ENCODE peak calls at places on chromosomes 12 and 14, in nine cellular contexts. One of them, this sample, is unnamed.

GRCh38 chr12:29725587-29726320 is 58.0 kb downstream of the TMTC1 start:
- DNase-seq in KBM-7: no peak
- DNase-seq in AG04450: no peak
- DNase-seq in HCEC 1CT: no peak
- DNase-seq in NCI-H2081: peak; percentile 1
- DNase-seq in hippocampal formation: peak; percentile 49
- DNase-seq in stomach: no peak
- DNase-seq in CD8-positive, alpha-beta memory T cell: no peak
- DNase-seq in coronary artery: peak; percentile 86
- DNase-seq in this sample: peak; percentile 81

GRCh38 chr12:98828802-98829600 is 183.9 kb downstream of the APAF1 start:
- DNase-seq in KBM-7: no peak
- DNase-seq in AG04450: no peak
- DNase-seq in HCEC 1CT: no peak
- DNase-seq in NCI-H2081: no peak
- DNase-seq in hippocampal formation: no peak
- DNase-seq in stomach: no peak
- DNase-seq in CD8-positive, alpha-beta memory T cell: no peak
- DNase-seq in coronary artery: no peak
- DNase-seq in this sample: no peak

GRCh38 chr12:82923935-82924334 is 237.2 kb downstream of the TMTC2 start:
- DNase-seq in KBM-7: no peak
- DNase-seq in AG04450: no peak
- DNase-seq in HCEC 1CT: no peak
- DNase-seq in NCI-H2081: no peak
- DNase-seq in hippocampal formation: no peak
- DNase-seq in stomach: no peak
- DNase-seq in CD8-positive, alpha-beta memory T cell: no peak
- DNase-seq in coronary artery: no peak
- DNase-seq in this sample: no peak

GRCh38 chr14:42571991-42572390 is 965.3 kb downstream of the LRFN5 start:
- DNase-seq in KBM-7: no peak
- DNase-seq in AG04450: no peak
- DNase-seq in HCEC 1CT: no peak
- DNase-seq in NCI-H2081: no peak
- DNase-seq in hippocampal formation: no peak
- DNase-seq in stomach: no peak
- DNase-seq in CD8-positive, alpha-beta memory T cell: no peak
- DNase-seq in coronary artery: no peak
- DNase-seq in this sample: no peak

GRCh38 chr12:47066278-47067048 is 13.0 kb upstream of the PCED1B start:
- DNase-seq in KBM-7: no peak
- DNase-seq in AG04450: no peak
- DNase-seq in HCEC 1CT: peak; percentile 19
- DNase-seq in NCI-H2081: no peak
- DNase-seq in hippocampal formation: no peak
- DNase-seq in stomach: no peak
- DNase-seq in CD8-positive, alpha-beta memory T cell: no peak
- DNase-seq in coronary artery: no peak
- DNase-seq in this sample: no peak

GRCh38 chr12:92621312-92621711 is 81.5 kb upstream of the PLEKHG7 start:
- DNase-seq in KBM-7: no peak
- DNase-seq in AG04450: no peak
- DNase-seq in HCEC 1CT: no peak
- DNase-seq in NCI-H2081: no peak
- DNase-seq in hippocampal formation: no peak
- DNase-seq in stomach: no peak
- DNase-seq in CD8-positive, alpha-beta memory T cell: no peak
- DNase-seq in coronary artery: no peak
- DNase-seq in this sample: no peak

GRCh38 chr14:61472025-61472672 is 150.8 kb downstream of the PRKCH start:
- DNase-seq in KBM-7: no peak
- DNase-seq in AG04450: peak; percentile 95
- DNase-seq in HCEC 1CT: peak; percentile 98
- DNase-seq in NCI-H2081: no peak
- DNase-seq in hippocampal formation: no peak
- DNase-seq in stomach: no peak
- DNase-seq in CD8-positive, alpha-beta memory T cell: peak; percentile 57
- DNase-seq in coronary artery: no peak
- DNase-seq in this sample: peak; percentile 78

GRCh38 chr12:50506753-50507473 is 2.1 kb downstream of the DIP2B start:
- DNase-seq in KBM-7: no peak
- DNase-seq in AG04450: no peak
- DNase-seq in HCEC 1CT: no peak
- DNase-seq in NCI-H2081: no peak
- DNase-seq in hippocampal formation: peak; percentile 48
- DNase-seq in stomach: no peak
- DNase-seq in CD8-positive, alpha-beta memory T cell: no peak
- DNase-seq in coronary artery: no peak
- DNase-seq in this sample: no peak

GRCh38 chr12:2833327-2833726 is 1.5 kb downstream of the NRIP2 start:
- DNase-seq in KBM-7: no peak
- DNase-seq in AG04450: no peak
- DNase-seq in HCEC 1CT: no peak
- DNase-seq in NCI-H2081: no peak
- DNase-seq in hippocampal formation: no peak
- DNase-seq in stomach: no peak
- DNase-seq in CD8-positive, alpha-beta memory T cell: no peak
- DNase-seq in coronary artery: no peak
- DNase-seq in this sample: no peak

GRCh38 chr12:51759695-51760094 is 88.8 kb downstream of the FIGNL2 start:
- DNase-seq in KBM-7: no peak
- DNase-seq in AG04450: no peak
- DNase-seq in HCEC 1CT: no peak
- DNase-seq in NCI-H2081: no peak
- DNase-seq in hippocampal formation: no peak
- DNase-seq in stomach: no peak
- DNase-seq in CD8-positive, alpha-beta memory T cell: no peak
- DNase-seq in coronary artery: no peak
- DNase-seq in this sample: no peak

GRCh38 chr12:112424126-112424525 is 5.4 kb downstream of the PTPN11 start:
- DNase-seq in KBM-7: no peak
- DNase-seq in AG04450: no peak
- DNase-seq in HCEC 1CT: no peak
- DNase-seq in NCI-H2081: no peak
- DNase-seq in hippocampal formation: no peak
- DNase-seq in stomach: no peak
- DNase-seq in CD8-positive, alpha-beta memory T cell: no peak
- DNase-seq in coronary artery: no peak
- DNase-seq in this sample: no peak

GRCh38 chr14:65927871-65928270 is 515.3 kb downstream of the FUT8 start:
- DNase-seq in KBM-7: no peak
- DNase-seq in AG04450: no peak
- DNase-seq in HCEC 1CT: no peak
- DNase-seq in NCI-H2081: peak; percentile 79
- DNase-seq in hippocampal formation: no peak
- DNase-seq in stomach: peak; percentile 47
- DNase-seq in CD8-positive, alpha-beta memory T cell: peak; percentile 67
- DNase-seq in coronary artery: no peak
- DNase-seq in this sample: no peak

GRCh38 chr14:34363733-34364134 is 98.3 kb downstream of the SPTSSA start:
- DNase-seq in KBM-7: no peak
- DNase-seq in AG04450: no peak
- DNase-seq in HCEC 1CT: no peak
- DNase-seq in NCI-H2081: no peak
- DNase-seq in hippocampal formation: no peak
- DNase-seq in stomach: no peak
- DNase-seq in CD8-positive, alpha-beta memory T cell: no peak
- DNase-seq in coronary artery: no peak
- DNase-seq in this sample: no peak

GRCh38 chr14:82366803-82367202 is 833.1 kb upstream of the SEL1L start:
- DNase-seq in KBM-7: no peak
- DNase-seq in AG04450: no peak
- DNase-seq in HCEC 1CT: no peak
- DNase-seq in NCI-H2081: peak; percentile 16
- DNase-seq in hippocampal formation: no peak
- DNase-seq in stomach: no peak
- DNase-seq in CD8-positive, alpha-beta memory T cell: no peak
- DNase-seq in coronary artery: no peak
- DNase-seq in this sample: no peak

GRCh38 chr14:94559638-94560290 is 1.5 kb upstream of the SERPINA4 start:
- DNase-seq in KBM-7: no peak
- DNase-seq in AG04450: no peak
- DNase-seq in HCEC 1CT: no peak
- DNase-seq in NCI-H2081: no peak
- DNase-seq in hippocampal formation: no peak
- DNase-seq in stomach: no peak
- DNase-seq in CD8-positive, alpha-beta memory T cell: no peak
- DNase-seq in coronary artery: peak; percentile 41
- DNase-seq in this sample: peak; percentile 43

GRCh38 chr12:57018906-57019305 is 2.6 kb upstream of the TAC3 start:
- DNase-seq in KBM-7: no peak
- DNase-seq in AG04450: no peak
- DNase-seq in HCEC 1CT: no peak
- DNase-seq in NCI-H2081: no peak
- DNase-seq in hippocampal formation: no peak
- DNase-seq in stomach: no peak
- DNase-seq in CD8-positive, alpha-beta memory T cell: no peak
- DNase-seq in coronary artery: no peak
- DNase-seq in this sample: no peak

GRCh38 chr12:83866477-83866876 is 1046.1 kb downstream of the SLC6A15 start:
- DNase-seq in KBM-7: no peak
- DNase-seq in AG04450: no peak
- DNase-seq in HCEC 1CT: no peak
- DNase-seq in NCI-H2081: no peak
- DNase-seq in hippocampal formation: no peak
- DNase-seq in stomach: no peak
- DNase-seq in CD8-positive, alpha-beta memory T cell: no peak
- DNase-seq in coronary artery: no peak
- DNase-seq in this sample: no peak

GRCh38 chr14:89730692-89731091 is 223.8 kb downstream of the EFCAB11 start:
- DNase-seq in KBM-7: peak; percentile 29
- DNase-seq in AG04450: no peak
- DNase-seq in HCEC 1CT: no peak
- DNase-seq in NCI-H2081: no peak
- DNase-seq in hippocampal formation: peak; percentile 19
- DNase-seq in stomach: no peak
- DNase-seq in CD8-positive, alpha-beta memory T cell: no peak
- DNase-seq in coronary artery: no peak
- DNase-seq in this sample: no peak